ENCODE peak calls at places on chromosomes 4 and X, in five cellular contexts. One of them, this sample, is unnamed.

GRCh38 chr4:176902710-176903323 is 110.1 kb upstream of the VEGFC start:
- DNase-seq in GM23248: peak; percentile 92
- DNase-seq in pancreas: no peak
- DNase-seq in lower lobe of right lung: no peak
- DNase-seq in breast epithelium: no peak
- DNase-seq in this sample: no peak

GRCh38 chr4:141636077-141636770 is at the start of gene IL15:
- DNase-seq in GM23248: peak; percentile 78
- DNase-seq in pancreas: peak; percentile 74
- DNase-seq in lower lobe of right lung: peak; percentile 84
- DNase-seq in breast epithelium: peak; percentile 62
- DNase-seq in this sample: peak; percentile 31

GRCh38 chr4:83738895-83739294 is 203.0 kb downstream of the GPAT3 start:
- DNase-seq in GM23248: no peak
- DNase-seq in pancreas: no peak
- DNase-seq in lower lobe of right lung: no peak
- DNase-seq in breast epithelium: no peak
- DNase-seq in this sample: no peak

GRCh38 chr4:113222006-113222405 is 172.6 kb downstream of the ANK2 start:
- DNase-seq in GM23248: peak; percentile 60
- DNase-seq in pancreas: no peak
- DNase-seq in lower lobe of right lung: no peak
- DNase-seq in breast epithelium: no peak
- DNase-seq in this sample: no peak

GRCh38 chr4:120763650-120764049 is 158.9 kb downstream of the PRDM5 start:
- DNase-seq in GM23248: no peak
- DNase-seq in pancreas: no peak
- DNase-seq in lower lobe of right lung: no peak
- DNase-seq in breast epithelium: no peak
- DNase-seq in this sample: no peak

GRCh38 chrX:12011075-12011474 is 127.2 kb upstream of the FRMPD4 start:
- DNase-seq in GM23248: peak; percentile 31
- DNase-seq in pancreas: no peak
- DNase-seq in lower lobe of right lung: no peak
- DNase-seq in breast epithelium: no peak
- DNase-seq in this sample: no peak

GRCh38 chr4:34108456-34108855 is 2135.9 kb downstream of the ARAP2 start:
- DNase-seq in GM23248: peak; percentile 11
- DNase-seq in pancreas: no peak
- DNase-seq in lower lobe of right lung: no peak
- DNase-seq in breast epithelium: no peak
- DNase-seq in this sample: no peak

GRCh38 chrX:114619874-114620273 is 36.0 kb downstream of the HTR2C start:
- DNase-seq in GM23248: peak; percentile 4
- DNase-seq in pancreas: no peak
- DNase-seq in lower lobe of right lung: no peak
- DNase-seq in breast epithelium: no peak
- DNase-seq in this sample: no peak

GRCh38 chr4:5892321-5893012 is 419 bp downstream of the CRMP1 start:
- DNase-seq in GM23248: no peak
- DNase-seq in pancreas: no peak
- DNase-seq in lower lobe of right lung: no peak
- DNase-seq in breast epithelium: no peak
- DNase-seq in this sample: no peak

GRCh38 chr4:3677671-3678070 is 88.5 kb upstream of the ADRA2C start:
- DNase-seq in GM23248: peak; percentile 20
- DNase-seq in pancreas: no peak
- DNase-seq in lower lobe of right lung: peak; percentile 37
- DNase-seq in breast epithelium: no peak
- DNase-seq in this sample: peak; percentile 0

GRCh38 chr4:38762560-38762959 is 20.2 kb downstream of the TLR10 start:
- DNase-seq in GM23248: no peak
- DNase-seq in pancreas: no peak
- DNase-seq in lower lobe of right lung: no peak
- DNase-seq in breast epithelium: no peak
- DNase-seq in this sample: no peak

GRCh38 chr4:188021548-188022249 is 26.1 kb downstream of the ZFP42 start:
- DNase-seq in GM23248: no peak
- DNase-seq in pancreas: no peak
- DNase-seq in lower lobe of right lung: no peak
- DNase-seq in breast epithelium: no peak
- DNase-seq in this sample: no peak

GRCh38 chr4:158624889-158625478 is 46.7 kb downstream of the C4orf46 start:
- DNase-seq in GM23248: peak; percentile 84
- DNase-seq in pancreas: no peak
- DNase-seq in lower lobe of right lung: no peak
- DNase-seq in breast epithelium: no peak
- DNase-seq in this sample: no peak

GRCh38 chr4:163331629-163332360 is 601 bp downstream of the NPY1R start:
- DNase-seq in GM23248: peak; percentile 41
- DNase-seq in pancreas: peak; percentile 12
- DNase-seq in lower lobe of right lung: peak; percentile 46
- DNase-seq in breast epithelium: no peak
- DNase-seq in this sample: peak; percentile 16

GRCh38 chrX:33190016-33190415 is 21.3 kb downstream of the DMD start:
- DNase-seq in GM23248: no peak
- DNase-seq in pancreas: no peak
- DNase-seq in lower lobe of right lung: no peak
- DNase-seq in breast epithelium: no peak
- DNase-seq in this sample: no peak

GRCh38 chr4:78689224-78689623 is 86.9 kb upstream of the BMP2K start:
- DNase-seq in GM23248: peak; percentile 61
- DNase-seq in pancreas: no peak
- DNase-seq in lower lobe of right lung: no peak
- DNase-seq in breast epithelium: no peak
- DNase-seq in this sample: no peak

GRCh38 chr4:14877246-14878220 is 124.7 kb upstream of the CPEB2 start:
- DNase-seq in GM23248: no peak
- DNase-seq in pancreas: no peak
- DNase-seq in lower lobe of right lung: no peak
- DNase-seq in breast epithelium: peak; percentile 71
- DNase-seq in this sample: no peak

GRCh38 chr4:126582737-126583136 is 1050.0 kb upstream of the INTU start:
- DNase-seq in GM23248: peak; percentile 4
- DNase-seq in pancreas: no peak
- DNase-seq in lower lobe of right lung: no peak
- DNase-seq in breast epithelium: no peak
- DNase-seq in this sample: no peak

GRCh38 chrX:79556750-79557149 is 189.6 kb upstream of the ITM2A start:
- DNase-seq in GM23248: no peak
- DNase-seq in pancreas: no peak
- DNase-seq in lower lobe of right lung: no peak
- DNase-seq in breast epithelium: no peak
- DNase-seq in this sample: no peak

GRCh38 chr4:110085131-110085530 is 113.3 kb downstream of the ELOVL6 start:
- DNase-seq in GM23248: no peak
- DNase-seq in pancreas: no peak
- DNase-seq in lower lobe of right lung: no peak
- DNase-seq in breast epithelium: no peak
- DNase-seq in this sample: no peak

GRCh38 chrX:102498732-102499131 is 17.8 kb downstream of the TMSB15A start:
- DNase-seq in GM23248: no peak
- DNase-seq in pancreas: no peak
- DNase-seq in lower lobe of right lung: no peak
- DNase-seq in breast epithelium: no peak
- DNase-seq in this sample: no peak

GRCh38 chrX:154735695-154736393 is 15.0 kb downstream of the GAB3 start:
- DNase-seq in GM23248: peak; percentile 77
- DNase-seq in pancreas: no peak
- DNase-seq in lower lobe of right lung: peak; percentile 58
- DNase-seq in breast epithelium: no peak
- DNase-seq in this sample: no peak

GRCh38 chrX:154734101-154734781 is 16.6 kb downstream of the GAB3 start:
- DNase-seq in GM23248: peak; percentile 60
- DNase-seq in pancreas: no peak
- DNase-seq in lower lobe of right lung: peak; percentile 59
- DNase-seq in breast epithelium: no peak
- DNase-seq in this sample: peak; percentile 19

GRCh38 chrX:154742623-154743022 is 8.3 kb downstream of the GAB3 start:
- DNase-seq in GM23248: no peak
- DNase-seq in pancreas: no peak
- DNase-seq in lower lobe of right lung: no peak
- DNase-seq in breast epithelium: no peak
- DNase-seq in this sample: no peak

GRCh38 chrX:154738013-154738738 is 12.7 kb downstream of the GAB3 start:
- DNase-seq in GM23248: peak; percentile 83
- DNase-seq in pancreas: no peak
- DNase-seq in lower lobe of right lung: no peak
- DNase-seq in breast epithelium: no peak
- DNase-seq in this sample: peak; percentile 27

GRCh38 chrX:154739952-154740351 is 10.9 kb downstream of the GAB3 start:
- DNase-seq in GM23248: no peak
- DNase-seq in pancreas: no peak
- DNase-seq in lower lobe of right lung: no peak
- DNase-seq in breast epithelium: no peak
- DNase-seq in this sample: no peak
- H3K4me1 ChIP-seq in GM23248: peaks cover 27% of the 10 kb centered on the region
- H3K4me1 ChIP-seq in pancreas: no peaks in the 10 kb centered on the region
- H3K4me1 ChIP-seq in lower lobe of right lung: peaks cover 36% of the 10 kb centered on the region
- H3K4me1 ChIP-seq in breast epithelium: no peaks in the 10 kb centered on the region
- H3K4me1 ChIP-seq in this sample: no peaks in the 10 kb centered on the region

GRCh38 chrX:1006156-1006730 is 206.2 kb downstream of the CRLF2 start:
- DNase-seq in GM23248: no peak
- DNase-seq in pancreas: no peak
- DNase-seq in lower lobe of right lung: peak; percentile 35
- DNase-seq in breast epithelium: no peak
- DNase-seq in this sample: no peak
- H3K9me3 ChIP-seq in GM23248: no peaks in the 10 kb centered on the region
- H3K9me3 ChIP-seq in pancreas: no peaks in the 10 kb centered on the region
- H3K9me3 ChIP-seq in lower lobe of right lung: no peaks in the 10 kb centered on the region
- H3K9me3 ChIP-seq in breast epithelium: no peaks in the 10 kb centered on the region
- H3K9me3 ChIP-seq in this sample: no peaks in the 10 kb centered on the region

GRCh38 chr4:94491322-94491721 is 39.6 kb downstream of the PDLIM5 start:
- DNase-seq in GM23248: peak; percentile 59
- DNase-seq in pancreas: no peak
- DNase-seq in lower lobe of right lung: no peak
- DNase-seq in breast epithelium: no peak
- DNase-seq in this sample: no peak
- H3K4me1 ChIP-seq in GM23248: peaks cover 40% of the 10 kb centered on the region
- H3K4me1 ChIP-seq in pancreas: peaks cover 9% of the 10 kb centered on the region
- H3K4me1 ChIP-seq in lower lobe of right lung: peaks cover 6% of the 10 kb centered on the region
- H3K4me1 ChIP-seq in breast epithelium: no peaks in the 10 kb centered on the region
- H3K4me1 ChIP-seq in this sample: peaks cover 4% of the 10 kb centered on the region

GRCh38 chrX:81874807-81875206 is 672.9 kb downstream of the SH3BGRL start:
- DNase-seq in GM23248: no peak
- DNase-seq in pancreas: no peak
- DNase-seq in lower lobe of right lung: no peak
- DNase-seq in breast epithelium: no peak
- DNase-seq in this sample: no peak
- H3K9me3 ChIP-seq in GM23248: no peaks in the 10 kb centered on the region
- H3K9me3 ChIP-seq in pancreas: no peaks in the 10 kb centered on the region
- H3K9me3 ChIP-seq in lower lobe of right lung: no peaks in the 10 kb centered on the region
- H3K9me3 ChIP-seq in breast epithelium: peaks cover 51% of the 10 kb centered on the region
- H3K9me3 ChIP-seq in this sample: no peaks in the 10 kb centered on the region

GRCh38 chr4:145098675-145099037 is 545 bp downstream of the ABCE1 start:
- DNase-seq in GM23248: peak; percentile 86
- DNase-seq in pancreas: peak; percentile 10
- DNase-seq in lower lobe of right lung: no peak
- DNase-seq in breast epithelium: no peak
- DNase-seq in this sample: no peak
- H3K4me1 ChIP-seq in GM23248: peaks cover 28% of the 10 kb centered on the region
- H3K4me1 ChIP-seq in pancreas: peaks cover 12% of the 10 kb centered on the region
- H3K4me1 ChIP-seq in lower lobe of right lung: peaks cover 30% of the 10 kb centered on the region
- H3K4me1 ChIP-seq in breast epithelium: no peaks in the 10 kb centered on the region
- H3K4me1 ChIP-seq in this sample: peaks cover 7% of the 10 kb centered on the region